ENCODE peak calls at places on chromosomes 2 and 18, in seven cellular contexts. D is neuronal stem cell, J is mucosa of gallbladder, T is cardiac fibroblast, C is adipocyte, K is left cardiac atrium, E is fibroblast of pulmonary artery. M is an unnamed sample.

GRCh38 chr2:152407204-152407721 is 72.3 kb downstream of the FMNL2 start:
- DNase-seq in D (peak), K (peak), J (no peak), E (peak), C (peak), T (peak), M (no peak)

GRCh38 chr2:23204650-23205049 is 180.3 kb upstream of the KLHL29 start:
- DNase-seq in T (no peak), D (no peak), J (no peak), C (no peak), K (no peak), E (no peak), M (no peak)

GRCh38 chr2:54438271-54438670 is 17.9 kb upstream of the SPTBN1 start:
- DNase-seq in J (no peak), D (no peak), C (no peak), K (peak), T (peak), E (peak), M (no peak)

GRCh38 chr18:60686142-60686541 is 313.6 kb upstream of the MC4R start:
- DNase-seq in J (no peak), D (no peak), T (no peak), K (no peak), E (peak), C (peak), M (no peak)

GRCh38 chr2:241853651-241854341 is 4.9 kb downstream of the PDCD1 start:
- DNase-seq in J (no peak), T (no peak), E (no peak), D (no peak), K (peak), C (no peak), M (no peak)

GRCh38 chr18:70398076-70398475 is 109.2 kb downstream of the SOCS6 start:
- DNase-seq in C (no peak), J (no peak), E (no peak), T (no peak), D (no peak), K (no peak), M (no peak)

GRCh38 chr2:176147790-176148496 is 3.4 kb upstream of the HOXD4 start:
- DNase-seq in E (no peak), T (no peak), D (no peak), K (no peak), C (no peak), J (no peak), M (no peak)

GRCh38 chr2:234852941-234853340 is 98.9 kb upstream of the SH3BP4 start:
- DNase-seq in J (no peak), K (no peak), E (no peak), D (no peak), T (no peak), C (no peak), M (no peak)

GRCh38 chr2:182228741-182229140 is 198.1 kb downstream of the PDE1A start:
- DNase-seq in K (no peak), D (no peak), J (no peak), E (peak), T (peak), C (peak), M (no peak)

GRCh38 chr2:15334650-15335326 is 226.3 kb downstream of the NBAS start:
- DNase-seq in D (no peak), E (peak), J (no peak), C (peak), K (no peak), T (peak), M (peak)

GRCh38 chr2:197869501-197870111 is 65.2 kb downstream of the PLCL1 start:
- DNase-seq in J (no peak), T (no peak), E (peak), C (no peak), K (no peak), D (no peak), M (peak)

GRCh38 chr2:180077295-180077906 is 70.3 kb upstream of the CWC22 start:
- DNase-seq in D (peak), C (peak), E (peak), T (peak), J (no peak), K (no peak), M (peak)

GRCh38 chr18:24342347-24342746 is 55.3 kb downstream of the OSBPL1A start:
- DNase-seq in T (peak), C (peak), E (peak), K (no peak), D (no peak), J (no peak), M (no peak)

GRCh38 chr18:54203914-54204313 is 20.6 kb downstream of the MBD2 start:
- DNase-seq in J (no peak), K (no peak), E (no peak), D (no peak), C (no peak), T (no peak), M (no peak)

GRCh38 chr2:237693281-237694039 is 66.1 kb downstream of the LRRFIP1 start:
- DNase-seq in C (peak), K (no peak), D (no peak), E (peak), J (no peak), T (peak), M (no peak)

GRCh38 chr2:25176138-25176537 is 7.8 kb upstream of the POMC start:
- DNase-seq in T (no peak), J (no peak), C (no peak), E (no peak), D (no peak), K (no peak), M (no peak)

GRCh38 chr2:54336136-54336976 is 80.3 kb upstream of the TSPYL6 start:
- DNase-seq in J (no peak), C (peak), T (peak), K (no peak), D (no peak), E (peak), M (peak)

GRCh38 chr2:216066255-216066654 is 15.4 kb downstream of the PECR start:
- DNase-seq in T (peak), C (no peak), K (no peak), D (no peak), J (no peak), E (peak), M (no peak)

GRCh38 chr2:183951636-183952035 is 646.7 kb upstream of the ZNF804A start:
- DNase-seq in J (no peak), D (no peak), E (peak), T (peak), C (peak), K (no peak), M (no peak)

GRCh38 chr2:96085541-96086355 is 30.6 kb downstream of the ADRA2B start:
- DNase-seq in D (no peak), E (no peak), C (no peak), K (no peak), J (no peak), T (no peak), M (no peak)

GRCh38 chr2:235768606-235769005 is 274.8 kb downstream of the AGAP1 start:
- DNase-seq in J (no peak), K (no peak), T (no peak), C (no peak), E (no peak), D (no peak), M (no peak)

GRCh38 chr2:64937341-64938230 is 51.6 kb upstream of the SLC1A4 start:
- DNase-seq in T (no peak), E (no peak), D (no peak), K (no peak), J (no peak), C (no peak), M (no peak)

GRCh38 chr2:23642516-23642915 is 257.5 kb downstream of the KLHL29 start:
- DNase-seq in J (no peak), E (no peak), K (no peak), D (no peak), T (no peak), C (no peak), M (no peak)

GRCh38 chr18:49730951-49731391 is 82.4 kb downstream of the ACAA2 start:
- DNase-seq in T (no peak), E (no peak), C (no peak), D (no peak), J (peak), K (no peak), M (no peak)

GRCh38 chr2:226639550-226639949 is 160.1 kb downstream of the IRS1 start:
- DNase-seq in T (no peak), C (no peak), D (no peak), K (no peak), J (no peak), E (no peak), M (no peak)

GRCh38 chr2:108616731-108617161 is 82.5 kb downstream of the LIMS1 start:
- DNase-seq in C (no peak), J (no peak), K (no peak), T (peak), E (no peak), D (no peak), M (no peak)

GRCh38 chr2:234438322-234438977 is 58.4 kb downstream of the ARL4C start:
- DNase-seq in T (no peak), D (no peak), C (no peak), E (no peak), K (no peak), J (no peak), M (no peak)

GRCh38 chr2:175872716-175873115 is 129.4 kb downstream of the LNPK start:
- DNase-seq in T (peak), K (no peak), E (no peak), J (no peak), C (peak), D (no peak), M (no peak)

GRCh38 chr2:209525336-209525735 is 101.5 kb downstream of the MAP2 start:
- DNase-seq in T (peak), J (no peak), C (peak), E (peak), K (no peak), D (no peak), M (no peak)

GRCh38 chr2:151730242-151730975 is 3.9 kb downstream of the NEB start:
- DNase-seq in J (no peak), E (peak), K (no peak), T (peak), D (no peak), C (peak), M (peak)

GRCh38 chr2:217795067-217795466 is 207.7 kb downstream of the TNS1 start:
- DNase-seq in C (no peak), K (no peak), E (no peak), T (no peak), D (no peak), J (peak), M (no peak)

GRCh38 chr2:122101319-122101718 is 345.9 kb downstream of the TSN start:
- DNase-seq in E (no peak), T (peak), C (no peak), J (no peak), K (no peak), D (no peak), M (no peak)

GRCh38 chr2:164243315-164243714 is 378.0 kb downstream of the GRB14 start:
- DNase-seq in J (no peak), E (no peak), K (no peak), D (no peak), C (no peak), T (no peak), M (no peak)

GRCh38 chr18:7921938-7922587 is 354.9 kb downstream of the PTPRM start:
- DNase-seq in E (peak), K (no peak), T (peak), C (peak), J (no peak), D (no peak), M (no peak)

GRCh38 chr2:42569116-42569711 is 782 bp downstream of the MTA3 start:
- DNase-seq in E (peak), D (no peak), T (peak), K (peak), C (peak), J (no peak), M (no peak)

GRCh38 chr2:69298261-69298660 is 88.8 kb downstream of the GFPT1 start:
- DNase-seq in E (peak), K (no peak), C (peak), D (no peak), J (no peak), T (peak), M (peak)

GRCh38 chr2:88813612-88814011 is 122.1 kb downstream of the RPIA start:
- DNase-seq in K (no peak), C (no peak), D (no peak), J (no peak), T (peak), E (peak), M (no peak)

M was measured in non-pigmented ciliary epithelial cell.